ENCODE peak calls at places on chromosomes 6 and 20, in four cellular contexts. K is H1, L is GM12878, J is HepG2. W is an unnamed sample.

GRCh38 chr6:3351105-3351676 is 92.4 kb downstream of the PSMG4 start:
- DNase-seq in K (no peak), L (no peak), J (no peak), W (no peak)

GRCh38 chr20:24681634-24682495 is 212.4 kb downstream of the SYNDIG1 start:
- DNase-seq in K (no peak), L (no peak), J (no peak), W (no peak)

GRCh38 chr6:27562027-27562410 is 89.1 kb upstream of the ZNF184 start:
- DNase-seq in K (no peak), L (no peak), J (no peak), W (no peak)

GRCh38 chr6:142796571-142796970 is 148.4 kb downstream of the HIVEP2 start:
- DNase-seq in K (no peak), L (no peak), J (no peak), W (no peak)

GRCh38 chr20:58810116-58810878 is 40.4 kb downstream of the GNAS-AS1 start:
- DNase-seq in K (no peak), L (no peak), J (no peak), W (no peak)

GRCh38 chr20:43947316-43947710 is 32.7 kb downstream of the TOX2 start:
- DNase-seq in K (no peak), L (no peak), J (no peak), W (no peak)

GRCh38 chr20:51249781-51250180 is 226.9 kb upstream of the KCNG1 start:
- DNase-seq in K (no peak), L (no peak), J (no peak), W (no peak)

GRCh38 chr6:52108128-52108527 is 20.7 kb upstream of the PKHD1 start:
- DNase-seq in K (no peak), L (no peak), J (no peak), W (peak; percentile 16)

GRCh38 chr6:46199387-46199786 is 28.6 kb upstream of the ENPP5 start:
- DNase-seq in K (no peak), L (no peak), J (no peak), W (no peak)

GRCh38 chr6:34238507-34239239 is 2.0 kb downstream of the HMGA1 start:
- DNase-seq in K (no peak), L (no peak), J (no peak), W (no peak)

GRCh38 chr6:34237316-34237721 is 646 bp downstream of the HMGA1 start:
- DNase-seq in K (no peak), L (no peak), J (no peak), W (no peak)

GRCh38 chr6:34236423-34237315 is at the start of gene HMGA1:
- DNase-seq in K (peak; percentile 84), L (peak; percentile 51), J (peak; percentile 81), W (no peak)

GRCh38 chr6:34239240-34239825 is 2.7 kb downstream of the HMGA1 start:
- DNase-seq in K (no peak), L (no peak), J (no peak), W (no peak)

GRCh38 chr6:34237722-34238506 is 1.2 kb downstream of the HMGA1 start:
- DNase-seq in K (peak; percentile 63), L (no peak), J (peak; percentile 59), W (no peak)
- TF ChIP-seq SUZ12 in K (no peak), L (no peak), J (no peak), W (no peak)

GRCh38 chr6:133646021-133646682 is 242.8 kb upstream of the TCF21 start:
- DNase-seq in K (no peak), L (no peak), J (no peak), W (no peak)
- TF ChIP-seq YY1 in K (no peak), L (no peak), J (no peak), W (no peak)

GRCh38 chr20:62741191-62741676 is 32.6 kb downstream of the NTSR1 start:
- DNase-seq in K (peak; percentile 75), L (no peak), J (no peak), W (peak; percentile 40)
- TF ChIP-seq SUZ12 in K (no peak), L (no peak), J (no peak), W (no peak)

GRCh38 chr6:152154559-152155356 is 347.3 kb downstream of the ESR1 start:
- DNase-seq in K (no peak), L (no peak), J (no peak), W (no peak)
- TF ChIP-seq YY1 in K (no peak), L (no peak), J (no peak), W (no peak)

GRCh38 chr6:157325069-157325805 is 1.9 kb upstream of the TMEM242 start:
- DNase-seq in K (no peak), L (no peak), J (peak; percentile 78), W (no peak)
- TF ChIP-seq SUZ12 in K (no peak), L (no peak), J (no peak), W (no peak)

GRCh38 chr6:130223508-130223907 is 757 bp upstream of the SAMD3 start:
- DNase-seq in K (no peak), L (peak; percentile 65), J (no peak), W (no peak)

GRCh38 chr6:130218136-130218535 is 4.6 kb downstream of the SAMD3 start:
- DNase-seq in K (no peak), L (no peak), J (no peak), W (no peak)

DNA sequence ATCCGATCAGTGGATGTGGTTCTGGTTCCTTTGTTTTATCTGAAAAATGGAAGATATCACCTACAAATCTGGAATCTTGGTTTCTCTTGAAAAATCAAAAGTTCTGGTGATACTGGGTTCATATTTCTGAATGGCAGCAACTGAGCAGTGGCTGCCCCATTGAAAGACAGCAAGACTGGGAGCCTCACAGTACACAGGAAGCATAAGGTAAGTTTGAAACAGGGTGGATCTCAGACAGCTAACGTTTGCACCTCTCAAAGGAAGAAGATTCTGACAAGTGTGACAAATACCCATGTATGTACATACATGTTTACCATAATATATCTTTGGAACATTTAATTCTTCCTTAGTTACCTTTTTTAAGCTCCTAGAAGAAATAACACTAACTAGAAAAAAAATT is at the start of gene SAMD3:
- DNase-seq in K (no peak), L (no peak), J (no peak), W (no peak)
- TF ChIP-seq YY1 in K (no peak), L (no peak), J (no peak), W (no peak)

DNA sequence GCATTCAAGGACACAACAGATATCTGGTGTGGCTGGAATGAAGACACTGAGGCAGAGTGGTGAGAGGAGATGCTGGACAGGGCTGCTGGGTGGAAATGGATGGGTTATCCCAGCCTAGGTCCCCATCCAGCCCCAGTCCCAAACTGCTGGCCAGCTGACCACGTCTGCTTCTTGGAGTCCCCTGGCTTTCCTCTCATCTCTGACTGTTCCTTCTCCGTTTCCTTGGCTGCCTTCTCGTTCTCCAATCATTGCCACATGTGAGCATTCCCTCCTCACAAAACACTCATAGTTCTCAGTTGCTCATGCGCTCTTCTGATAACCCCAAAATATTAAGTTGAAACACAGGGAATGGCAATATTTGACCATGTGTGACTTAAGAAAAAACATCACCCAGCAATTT is 31.5 kb downstream of the MAFB start:
- DNase-seq in K (no peak), L (no peak), J (no peak), W (no peak)
- TF ChIP-seq SUZ12 in K (no peak), L (no peak), J (no peak), W (no peak)

GRCh38 chr20:48921883-48922867 is 664 bp downstream of the ARFGEF2 start:
- DNase-seq in K (no peak), L (no peak), J (peak; percentile 67), W (peak; percentile 20)
- TF ChIP-seq YY1 in K (no peak), L (no peak), J (peak; percentile 59), W (no peak)

DNA sequence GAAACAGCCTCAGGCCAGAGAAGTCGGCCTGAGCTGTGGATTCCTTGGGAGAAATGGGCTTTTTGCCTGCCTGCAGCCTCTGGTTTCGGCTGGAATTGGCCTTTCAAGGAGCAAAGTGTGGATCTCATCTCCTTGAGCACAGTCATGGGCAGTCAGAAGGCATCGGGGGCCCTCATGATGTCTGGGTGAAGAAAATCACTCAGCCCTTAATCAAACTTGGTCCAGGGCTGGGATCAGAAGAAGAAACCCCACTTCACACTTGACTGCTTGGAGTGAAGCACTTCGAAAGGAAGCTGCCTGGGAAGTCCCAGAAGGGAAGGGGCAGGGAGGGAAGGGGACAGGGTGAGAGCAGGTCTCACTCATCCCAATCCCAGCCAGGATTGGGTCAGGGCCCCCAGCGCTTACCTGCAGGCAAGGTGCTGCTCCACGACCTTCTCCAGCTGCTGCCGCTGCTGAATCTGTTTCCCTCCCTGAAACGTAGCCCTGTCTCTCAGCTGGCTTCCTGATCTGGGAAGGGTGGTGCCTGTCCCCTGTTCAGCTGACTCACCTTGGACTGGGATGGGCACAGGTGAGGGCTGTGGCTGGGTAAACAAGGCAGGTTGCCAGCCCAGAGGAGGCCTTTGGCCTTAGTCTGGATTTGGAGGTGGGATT is at the start of gene SDCBP2:
- DNase-seq in K (peak; percentile 34), L (no peak), J (no peak), W (no peak)
- TF ChIP-seq SUZ12 in K (no peak), L (no peak), J (no peak), W (no peak)

DNA sequence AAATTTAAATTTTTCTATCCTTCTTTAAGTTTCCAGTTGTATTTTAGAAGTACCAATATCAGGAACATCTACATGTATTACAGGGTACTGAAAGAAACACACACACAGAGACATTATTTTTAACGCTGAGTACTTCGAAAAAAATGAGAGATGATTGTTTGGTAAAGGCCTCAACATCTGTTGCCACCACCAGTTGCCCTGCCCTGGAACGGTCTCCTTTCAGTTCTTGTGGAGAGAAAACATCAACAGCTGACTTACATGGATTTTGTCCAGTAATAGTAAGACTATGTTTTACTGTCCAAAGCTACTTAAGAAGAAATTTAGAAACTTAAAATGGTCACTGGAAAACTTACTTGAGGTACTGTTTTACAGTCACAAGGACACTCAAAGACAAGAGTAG is 16.7 kb downstream of the HMGCLL1 start:
- DNase-seq in K (no peak), L (no peak), J (no peak), W (no peak)
- TF ChIP-seq YY1 in K (no peak), L (no peak), J (no peak), W (no peak)